ENCODE peak calls at places on chromosomes 12 and 14, in nine cellular contexts. One of them, this sample, is unnamed.

GRCh38 chr12:122062832-122063690 is 15.5 kb upstream of the MLXIP start:
- DNase-seq in SK-MEL-5: peak
- DNase-seq in progenitor cell of endocrine pancreas: no peak
- DNase-seq in HFFc6: peak
- DNase-seq in stimulated activated naive CD4-positive, alpha-beta T cell: no peak
- DNase-seq in smooth muscle cell of the brain vasculature: peak
- DNase-seq in fibroblast of mammary gland: peak
- DNase-seq in body of pancreas: peak
- DNase-seq in SW 1271: no peak
- DNase-seq in this sample: peak

GRCh38 chr14:50062438-50063039 is 53.8 kb downstream of the VCPKMT start:
- DNase-seq in SK-MEL-5: no peak
- DNase-seq in progenitor cell of endocrine pancreas: no peak
- DNase-seq in HFFc6: peak
- DNase-seq in stimulated activated naive CD4-positive, alpha-beta T cell: peak
- DNase-seq in smooth muscle cell of the brain vasculature: no peak
- DNase-seq in fibroblast of mammary gland: peak
- DNase-seq in body of pancreas: peak
- DNase-seq in SW 1271: peak
- DNase-seq in this sample: no peak

GRCh38 chr12:110658882-110659281 is 30.0 kb downstream of the HVCN1 start:
- DNase-seq in SK-MEL-5: no peak
- DNase-seq in progenitor cell of endocrine pancreas: no peak
- DNase-seq in HFFc6: no peak
- DNase-seq in stimulated activated naive CD4-positive, alpha-beta T cell: no peak
- DNase-seq in smooth muscle cell of the brain vasculature: no peak
- DNase-seq in fibroblast of mammary gland: no peak
- DNase-seq in body of pancreas: no peak
- DNase-seq in SW 1271: no peak
- DNase-seq in this sample: no peak

GRCh38 chr12:119728437-119728730 is 60.5 kb downstream of the PRKAB1 start:
- DNase-seq in SK-MEL-5: no peak
- DNase-seq in progenitor cell of endocrine pancreas: no peak
- DNase-seq in HFFc6: no peak
- DNase-seq in stimulated activated naive CD4-positive, alpha-beta T cell: no peak
- DNase-seq in smooth muscle cell of the brain vasculature: no peak
- DNase-seq in fibroblast of mammary gland: no peak
- DNase-seq in body of pancreas: no peak
- DNase-seq in SW 1271: no peak
- DNase-seq in this sample: no peak

GRCh38 chr12:120677765-120678473 is 9.0 kb upstream of the MLEC start:
- DNase-seq in SK-MEL-5: no peak
- DNase-seq in progenitor cell of endocrine pancreas: no peak
- DNase-seq in HFFc6: peak
- DNase-seq in stimulated activated naive CD4-positive, alpha-beta T cell: no peak
- DNase-seq in smooth muscle cell of the brain vasculature: no peak
- DNase-seq in fibroblast of mammary gland: peak
- DNase-seq in body of pancreas: no peak
- DNase-seq in SW 1271: peak
- DNase-seq in this sample: no peak

GRCh38 chr14:53742226-53742607 is 214.4 kb downstream of the BMP4 start:
- DNase-seq in SK-MEL-5: no peak
- DNase-seq in progenitor cell of endocrine pancreas: no peak
- DNase-seq in HFFc6: no peak
- DNase-seq in stimulated activated naive CD4-positive, alpha-beta T cell: no peak
- DNase-seq in smooth muscle cell of the brain vasculature: no peak
- DNase-seq in fibroblast of mammary gland: no peak
- DNase-seq in body of pancreas: no peak
- DNase-seq in SW 1271: no peak
- DNase-seq in this sample: no peak

GRCh38 chr12:106599302-106599701 is 16.5 kb downstream of the RFX4 start:
- DNase-seq in SK-MEL-5: no peak
- DNase-seq in progenitor cell of endocrine pancreas: no peak
- DNase-seq in HFFc6: no peak
- DNase-seq in stimulated activated naive CD4-positive, alpha-beta T cell: no peak
- DNase-seq in smooth muscle cell of the brain vasculature: no peak
- DNase-seq in fibroblast of mammary gland: no peak
- DNase-seq in body of pancreas: no peak
- DNase-seq in SW 1271: no peak
- DNase-seq in this sample: no peak

GRCh38 chr12:2891240-2892053 is 756 bp downstream of the TULP3 start:
- DNase-seq in SK-MEL-5: peak
- DNase-seq in progenitor cell of endocrine pancreas: peak
- DNase-seq in HFFc6: peak
- DNase-seq in stimulated activated naive CD4-positive, alpha-beta T cell: no peak
- DNase-seq in smooth muscle cell of the brain vasculature: no peak
- DNase-seq in fibroblast of mammary gland: peak
- DNase-seq in body of pancreas: peak
- DNase-seq in SW 1271: peak
- DNase-seq in this sample: peak

GRCh38 chr12:12645485-12645884 is 33.8 kb downstream of the CREBL2 start:
- DNase-seq in SK-MEL-5: peak
- DNase-seq in progenitor cell of endocrine pancreas: no peak
- DNase-seq in HFFc6: peak
- DNase-seq in stimulated activated naive CD4-positive, alpha-beta T cell: peak
- DNase-seq in smooth muscle cell of the brain vasculature: no peak
- DNase-seq in fibroblast of mammary gland: peak
- DNase-seq in body of pancreas: peak
- DNase-seq in SW 1271: peak
- DNase-seq in this sample: no peak

GRCh38 chr14:26597136-26598080 is at the start of gene NOVA1:
- DNase-seq in SK-MEL-5: no peak
- DNase-seq in progenitor cell of endocrine pancreas: peak
- DNase-seq in HFFc6: no peak
- DNase-seq in stimulated activated naive CD4-positive, alpha-beta T cell: no peak
- DNase-seq in smooth muscle cell of the brain vasculature: no peak
- DNase-seq in fibroblast of mammary gland: peak
- DNase-seq in body of pancreas: peak
- DNase-seq in SW 1271: peak
- DNase-seq in this sample: no peak

GRCh38 chr12:68831272-68831671 is 23.3 kb downstream of the MDM2 start:
- DNase-seq in SK-MEL-5: peak
- DNase-seq in progenitor cell of endocrine pancreas: no peak
- DNase-seq in HFFc6: no peak
- DNase-seq in stimulated activated naive CD4-positive, alpha-beta T cell: no peak
- DNase-seq in smooth muscle cell of the brain vasculature: no peak
- DNase-seq in fibroblast of mammary gland: no peak
- DNase-seq in body of pancreas: no peak
- DNase-seq in SW 1271: no peak
- DNase-seq in this sample: no peak

GRCh38 chr14:72677664-72678063 is 216.2 kb downstream of the DPF3 start:
- DNase-seq in SK-MEL-5: no peak
- DNase-seq in progenitor cell of endocrine pancreas: no peak
- DNase-seq in HFFc6: no peak
- DNase-seq in stimulated activated naive CD4-positive, alpha-beta T cell: no peak
- DNase-seq in smooth muscle cell of the brain vasculature: no peak
- DNase-seq in fibroblast of mammary gland: peak
- DNase-seq in body of pancreas: no peak
- DNase-seq in SW 1271: no peak
- DNase-seq in this sample: no peak

GRCh38 chr12:131909596-131910219 is 15.3 kb downstream of the ULK1 start:
- DNase-seq in SK-MEL-5: no peak
- DNase-seq in progenitor cell of endocrine pancreas: no peak
- DNase-seq in HFFc6: no peak
- DNase-seq in stimulated activated naive CD4-positive, alpha-beta T cell: no peak
- DNase-seq in smooth muscle cell of the brain vasculature: no peak
- DNase-seq in fibroblast of mammary gland: no peak
- DNase-seq in body of pancreas: no peak
- DNase-seq in SW 1271: no peak
- DNase-seq in this sample: no peak

GRCh38 chr12:123111498-123112165 is 39.3 kb downstream of the PITPNM2 start:
- DNase-seq in SK-MEL-5: no peak
- DNase-seq in progenitor cell of endocrine pancreas: no peak
- DNase-seq in HFFc6: no peak
- DNase-seq in stimulated activated naive CD4-positive, alpha-beta T cell: no peak
- DNase-seq in smooth muscle cell of the brain vasculature: no peak
- DNase-seq in fibroblast of mammary gland: peak
- DNase-seq in body of pancreas: no peak
- DNase-seq in SW 1271: no peak
- DNase-seq in this sample: no peak

GRCh38 chr14:95043732-95044462 is 113.4 kb downstream of the DICER1 start:
- DNase-seq in SK-MEL-5: no peak
- DNase-seq in progenitor cell of endocrine pancreas: no peak
- DNase-seq in HFFc6: no peak
- DNase-seq in stimulated activated naive CD4-positive, alpha-beta T cell: no peak
- DNase-seq in smooth muscle cell of the brain vasculature: no peak
- DNase-seq in fibroblast of mammary gland: peak
- DNase-seq in body of pancreas: no peak
- DNase-seq in SW 1271: no peak
- DNase-seq in this sample: no peak

GRCh38 chr12:147242-147641 is 66.7 kb downstream of the SLC6A12 start:
- DNase-seq in SK-MEL-5: no peak
- DNase-seq in progenitor cell of endocrine pancreas: no peak
- DNase-seq in HFFc6: no peak
- DNase-seq in stimulated activated naive CD4-positive, alpha-beta T cell: no peak
- DNase-seq in smooth muscle cell of the brain vasculature: no peak
- DNase-seq in fibroblast of mammary gland: no peak
- DNase-seq in body of pancreas: no peak
- DNase-seq in SW 1271: no peak
- DNase-seq in this sample: no peak

GRCh38 chr12:26691234-26691970 is 141.6 kb downstream of the ITPR2 start:
- DNase-seq in SK-MEL-5: peak
- DNase-seq in progenitor cell of endocrine pancreas: no peak
- DNase-seq in HFFc6: peak
- DNase-seq in stimulated activated naive CD4-positive, alpha-beta T cell: no peak
- DNase-seq in smooth muscle cell of the brain vasculature: peak
- DNase-seq in fibroblast of mammary gland: peak
- DNase-seq in body of pancreas: no peak
- DNase-seq in SW 1271: peak
- DNase-seq in this sample: no peak

GRCh38 chr12:122111070-122111750 is 32.7 kb downstream of the MLXIP start:
- DNase-seq in SK-MEL-5: no peak
- DNase-seq in progenitor cell of endocrine pancreas: no peak
- DNase-seq in HFFc6: no peak
- DNase-seq in stimulated activated naive CD4-positive, alpha-beta T cell: no peak
- DNase-seq in smooth muscle cell of the brain vasculature: no peak
- DNase-seq in fibroblast of mammary gland: no peak
- DNase-seq in body of pancreas: peak
- DNase-seq in SW 1271: no peak
- DNase-seq in this sample: no peak

GRCh38 chr14:53055003-53055402 is 98.1 kb downstream of the DDHD1 start:
- DNase-seq in SK-MEL-5: peak
- DNase-seq in progenitor cell of endocrine pancreas: no peak
- DNase-seq in HFFc6: peak
- DNase-seq in stimulated activated naive CD4-positive, alpha-beta T cell: no peak
- DNase-seq in smooth muscle cell of the brain vasculature: peak
- DNase-seq in fibroblast of mammary gland: peak
- DNase-seq in body of pancreas: no peak
- DNase-seq in SW 1271: peak
- DNase-seq in this sample: peak

GRCh38 chr12:27013606-27014084 is 539 bp downstream of the TM7SF3 start:
- DNase-seq in SK-MEL-5: peak
- DNase-seq in progenitor cell of endocrine pancreas: no peak
- DNase-seq in HFFc6: peak
- DNase-seq in stimulated activated naive CD4-positive, alpha-beta T cell: no peak
- DNase-seq in smooth muscle cell of the brain vasculature: no peak
- DNase-seq in fibroblast of mammary gland: peak
- DNase-seq in body of pancreas: peak
- DNase-seq in SW 1271: peak
- DNase-seq in this sample: peak

GRCh38 chr14:104522926-104523545 is 56.5 kb upstream of the C14orf180 start:
- DNase-seq in SK-MEL-5: no peak
- DNase-seq in progenitor cell of endocrine pancreas: no peak
- DNase-seq in HFFc6: no peak
- DNase-seq in stimulated activated naive CD4-positive, alpha-beta T cell: no peak
- DNase-seq in smooth muscle cell of the brain vasculature: no peak
- DNase-seq in fibroblast of mammary gland: no peak
- DNase-seq in body of pancreas: no peak
- DNase-seq in SW 1271: no peak
- DNase-seq in this sample: no peak

GRCh38 chr12:74365178-74365964 is 172.3 kb upstream of the ATXN7L3B start:
- DNase-seq in SK-MEL-5: peak
- DNase-seq in progenitor cell of endocrine pancreas: no peak
- DNase-seq in HFFc6: peak
- DNase-seq in stimulated activated naive CD4-positive, alpha-beta T cell: no peak
- DNase-seq in smooth muscle cell of the brain vasculature: peak
- DNase-seq in fibroblast of mammary gland: peak
- DNase-seq in body of pancreas: peak
- DNase-seq in SW 1271: peak
- DNase-seq in this sample: peak

GRCh38 chr12:7351177-7351576 is 47.3 kb downstream of the ACSM4 start:
- DNase-seq in SK-MEL-5: no peak
- DNase-seq in progenitor cell of endocrine pancreas: no peak
- DNase-seq in HFFc6: no peak
- DNase-seq in stimulated activated naive CD4-positive, alpha-beta T cell: no peak
- DNase-seq in smooth muscle cell of the brain vasculature: no peak
- DNase-seq in fibroblast of mammary gland: no peak
- DNase-seq in body of pancreas: no peak
- DNase-seq in SW 1271: peak
- DNase-seq in this sample: no peak

GRCh38 chr12:8951744-8952143 is 2.3 kb upstream of the M6PR start:
- DNase-seq in SK-MEL-5: no peak
- DNase-seq in progenitor cell of endocrine pancreas: no peak
- DNase-seq in HFFc6: no peak
- DNase-seq in stimulated activated naive CD4-positive, alpha-beta T cell: no peak
- DNase-seq in smooth muscle cell of the brain vasculature: no peak
- DNase-seq in fibroblast of mammary gland: no peak
- DNase-seq in body of pancreas: no peak
- DNase-seq in SW 1271: no peak
- DNase-seq in this sample: no peak

GRCh38 chr14:99881011-99881410 is 87.8 kb downstream of the EML1 start:
- DNase-seq in SK-MEL-5: no peak
- DNase-seq in progenitor cell of endocrine pancreas: no peak
- DNase-seq in HFFc6: no peak
- DNase-seq in stimulated activated naive CD4-positive, alpha-beta T cell: no peak
- DNase-seq in smooth muscle cell of the brain vasculature: no peak
- DNase-seq in fibroblast of mammary gland: peak
- DNase-seq in body of pancreas: no peak
- DNase-seq in SW 1271: no peak
- DNase-seq in this sample: no peak

GRCh38 chr12:44286336-44286735 is 450.5 kb downstream of the TMEM117 start:
- DNase-seq in SK-MEL-5: peak
- DNase-seq in progenitor cell of endocrine pancreas: no peak
- DNase-seq in HFFc6: no peak
- DNase-seq in stimulated activated naive CD4-positive, alpha-beta T cell: no peak
- DNase-seq in smooth muscle cell of the brain vasculature: no peak
- DNase-seq in fibroblast of mammary gland: peak
- DNase-seq in body of pancreas: no peak
- DNase-seq in SW 1271: no peak
- DNase-seq in this sample: peak

GRCh38 chr12:65695077-65695865 is 129.0 kb upstream of the HMGA2 start:
- DNase-seq in SK-MEL-5: peak
- DNase-seq in progenitor cell of endocrine pancreas: no peak
- DNase-seq in HFFc6: peak
- DNase-seq in stimulated activated naive CD4-positive, alpha-beta T cell: no peak
- DNase-seq in smooth muscle cell of the brain vasculature: peak
- DNase-seq in fibroblast of mammary gland: peak
- DNase-seq in body of pancreas: peak
- DNase-seq in SW 1271: peak
- DNase-seq in this sample: peak

GRCh38 chr12:133129368-133130037 is 571 bp downstream of the ZNF891 start:
- DNase-seq in SK-MEL-5: peak
- DNase-seq in progenitor cell of endocrine pancreas: no peak
- DNase-seq in HFFc6: peak
- DNase-seq in stimulated activated naive CD4-positive, alpha-beta T cell: peak
- DNase-seq in smooth muscle cell of the brain vasculature: no peak
- DNase-seq in fibroblast of mammary gland: peak
- DNase-seq in body of pancreas: no peak
- DNase-seq in SW 1271: peak
- DNase-seq in this sample: no peak

GRCh38 chr14:32813401-32813800 is 125.3 kb upstream of the NPAS3 start:
- DNase-seq in SK-MEL-5: no peak
- DNase-seq in progenitor cell of endocrine pancreas: no peak
- DNase-seq in HFFc6: no peak
- DNase-seq in stimulated activated naive CD4-positive, alpha-beta T cell: no peak
- DNase-seq in smooth muscle cell of the brain vasculature: no peak
- DNase-seq in fibroblast of mammary gland: no peak
- DNase-seq in body of pancreas: no peak
- DNase-seq in SW 1271: no peak
- DNase-seq in this sample: no peak

GRCh38 chr12:116282371-116283286 is 5.1 kb upstream of the MED13L start:
- DNase-seq in SK-MEL-5: no peak
- DNase-seq in progenitor cell of endocrine pancreas: no peak
- DNase-seq in HFFc6: no peak
- DNase-seq in stimulated activated naive CD4-positive, alpha-beta T cell: no peak
- DNase-seq in smooth muscle cell of the brain vasculature: no peak
- DNase-seq in fibroblast of mammary gland: no peak
- DNase-seq in body of pancreas: no peak
- DNase-seq in SW 1271: no peak
- DNase-seq in this sample: no peak

GRCh38 chr12:88401153-88401552 is 179.1 kb downstream of the KITLG start:
- DNase-seq in SK-MEL-5: no peak
- DNase-seq in progenitor cell of endocrine pancreas: no peak
- DNase-seq in HFFc6: no peak
- DNase-seq in stimulated activated naive CD4-positive, alpha-beta T cell: no peak
- DNase-seq in smooth muscle cell of the brain vasculature: no peak
- DNase-seq in fibroblast of mammary gland: peak
- DNase-seq in body of pancreas: no peak
- DNase-seq in SW 1271: no peak
- DNase-seq in this sample: no peak